ENCODE peak calls at places on chromosomes 6 and 20, in ten cellular contexts. F is HCT116, B is GM12891, H is transverse colon, N is Panc1, V is suprapubic skin, M is GM23338, D is spleen, K is upper lobe of left lung, W is stomach. Q is an unnamed sample.

GRCh38 chr6:111533087-111533784 is 50.2 kb upstream of the REV3L start:
- DNase-seq in W (no peak), N (no peak), B (no peak), M (no peak), V (no peak), K (no peak), D (no peak), F (no peak), H (no peak), Q (no peak)

GRCh38 chr6:110105296-110105695 is 74.2 kb downstream of the WASF1 start:
- DNase-seq in W (no peak), H (no peak), F (no peak), K (no peak), N (no peak), V (no peak), M (no peak), B (no peak), D (no peak), Q (no peak)

GRCh38 chr6:35192301-35192860 is 21.4 kb upstream of the SCUBE3 start:
- DNase-seq in W (no peak), N (no peak), H (no peak), V (no peak), F (no peak), B (no peak), M (no peak), D (no peak), K (no peak), Q (no peak)

GRCh38 chr6:17635568-17635967 is 35.5 kb downstream of the FAM8A1 start:
- DNase-seq in D (no peak), N (no peak), K (no peak), W (no peak), V (no peak), B (no peak), F (no peak), M (no peak), H (no peak), Q (no peak)

GRCh38 chr20:2163312-2163711 is 61.7 kb downstream of the STK35 start:
- DNase-seq in V (no peak), D (peak; percentile 37), B (no peak), F (no peak), M (no peak), K (no peak), W (no peak), N (no peak), H (no peak), Q (no peak)

GRCh38 chr20:38295811-38296210 is 8.1 kb upstream of the BPI start:
- DNase-seq in V (no peak), M (no peak), N (no peak), H (no peak), F (no peak), K (no peak), D (no peak), B (no peak), W (no peak), Q (no peak)

GRCh38 chr6:110554966-110555460 is 78.6 kb upstream of the SLC22A16 start:
- DNase-seq in D (no peak), F (no peak), V (no peak), N (no peak), W (no peak), B (no peak), H (no peak), M (no peak), K (no peak), Q (no peak)

GRCh38 chr6:9401936-9402335 is 966.6 kb upstream of the SLC35B3 start:
- DNase-seq in H (no peak), K (no peak), B (no peak), V (no peak), N (no peak), F (no peak), M (no peak), D (no peak), W (no peak), Q (no peak)

GRCh38 chr6:47342824-47343223 is 33.1 kb upstream of the TNFRSF21 start:
- DNase-seq in F (no peak), V (no peak), M (no peak), D (no peak), B (no peak), H (no peak), K (no peak), W (no peak), N (no peak), Q (no peak)

GRCh38 chr20:40986774-40987173 is 41.8 kb upstream of the TOP1 start:
- DNase-seq in M (no peak), F (no peak), V (no peak), K (no peak), N (no peak), D (no peak), H (no peak), W (no peak), B (no peak), Q (no peak)

GRCh38 chr6:37260063-37260843 is 2.3 kb upstream of the TMEM217 start:
- DNase-seq in F (no peak), H (no peak), W (no peak), M (no peak), V (no peak), B (no peak), D (no peak), K (no peak), N (no peak), Q (no peak)
- TF ChIP-seq POLR2AphosphoS5 in F (no peak), H (no peak), W (no peak), M (no peak), V (no peak), B (no peak), D (no peak), K (no peak), N (no peak), Q (no peak)

GRCh38 chr6:42088101-42088591 is 37.8 kb downstream of the TAF8 start:
- DNase-seq in H (no peak), W (no peak), V (no peak), K (no peak), B (no peak), F (no peak), D (no peak), N (peak; percentile 51), M (peak; percentile 19), Q (no peak)
- TF ChIP-seq POLR2AphosphoS5 in H (no peak), W (no peak), V (no peak), K (no peak), B (no peak), F (peak; percentile 46), D (no peak), N (no peak), M (no peak), Q (no peak)

GRCh38 chr6:33247977-33248642 is 23.6 kb downstream of the VPS52 start:
- DNase-seq in B (peak; percentile 56), D (peak; percentile 95), K (peak; percentile 89), V (peak; percentile 94), F (peak; percentile 76), H (peak; percentile 94), M (peak; percentile 97), N (peak; percentile 83), W (peak; percentile 92), Q (peak; percentile 66)
- TF ChIP-seq POLR2AphosphoS5 in B (no peak), D (no peak), K (no peak), V (no peak), F (no peak), H (no peak), M (no peak), N (peak; percentile 36), W (peak; percentile 13), Q (no peak)

GRCh38 chr6:119241124-119241491 is 108.5 kb downstream of the MAN1A1 start:
- DNase-seq in B (no peak), F (no peak), W (no peak), N (no peak), M (no peak), V (no peak), K (no peak), H (no peak), D (no peak), Q (no peak)

GRCh38 chr6:119240257-119241123 is 109.1 kb downstream of the MAN1A1 start:
- DNase-seq in D (no peak), N (no peak), M (peak; percentile 69), V (no peak), W (no peak), H (no peak), K (no peak), F (no peak), B (no peak), Q (no peak)

GRCh38 chr6:119243037-119243436 is 106.5 kb downstream of the MAN1A1 start:
- DNase-seq in V (no peak), W (no peak), M (no peak), N (no peak), D (no peak), F (no peak), K (no peak), B (no peak), H (no peak), Q (no peak)

GRCh38 chr6:119243657-119244056 is 105.9 kb downstream of the MAN1A1 start:
- DNase-seq in K (no peak), D (no peak), M (no peak), V (no peak), W (no peak), N (no peak), H (no peak), F (no peak), B (no peak), Q (no peak)

GRCh38 chr6:119241540-119242309 is 107.8 kb downstream of the MAN1A1 start:
- DNase-seq in V (no peak), H (no peak), K (no peak), W (no peak), M (no peak), B (no peak), F (no peak), N (no peak), D (no peak), Q (no peak)
- TF ChIP-seq POLR2AphosphoS5 in V (no peak), H (no peak), K (no peak), W (no peak), M (no peak), B (no peak), F (no peak), N (no peak), D (no peak), Q (no peak)

Q was measured in GM12892.